ENCODE peak calls at places on chromosome 4, in eight cellular contexts. J is adrenal gland, T is astrocyte of the cerebellum, F is epithelial cell of proximal tubule, P is GM06990, D is cardiac muscle cell, C is right atrium auricular region, O is heart right ventricle. Z is an unnamed sample.

GRCh38 chr4:37561803-37562207 is 124.4 kb downstream of the RELL1 start:
- DNase-seq in J (no peak), T (peak; percentile 19), F (no peak), P (no peak), D (no peak), C (no peak), O (no peak), Z (peak; percentile 9)

GRCh38 chr4:40564815-40565505 is 64.7 kb downstream of the RBM47 start:
- DNase-seq in J (no peak), T (no peak), F (no peak), P (no peak), D (peak; percentile 86), C (no peak), O (no peak), Z (no peak)

GRCh38 chr4:112896326-112896892 is 153.0 kb upstream of the ANK2 start:
- DNase-seq in J (no peak), T (no peak), F (no peak), P (no peak), D (no peak), C (no peak), O (no peak), Z (no peak)

GRCh38 chr4:81723044-81723884 is 251.6 kb upstream of the RASGEF1B start:
- DNase-seq in J (no peak), T (no peak), F (no peak), P (no peak), D (no peak), C (no peak), O (no peak), Z (no peak)

GRCh38 chr4:2065106-2065930 is 6.2 kb downstream of the NAT8L start:
- DNase-seq in J (no peak), T (no peak), F (no peak), P (no peak), D (no peak), C (no peak), O (no peak), Z (no peak)

GRCh38 chr4:143375326-143376073 is 38.8 kb downstream of the GAB1 start:
- DNase-seq in J (peak; percentile 38), T (no peak), F (no peak), P (no peak), D (peak; percentile 35), C (no peak), O (no peak), Z (no peak)

GRCh38 chr4:18247189-18247588 is 225.6 kb upstream of the LCORL start:
- DNase-seq in J (no peak), T (no peak), F (no peak), P (no peak), D (no peak), C (no peak), O (no peak), Z (no peak)

GRCh38 chr4:154073107-154073817 is 284.4 kb upstream of the SFRP2 start:
- DNase-seq in J (no peak), T (peak; percentile 20), F (peak; percentile 85), P (no peak), D (no peak), C (no peak), O (no peak), Z (no peak)

GRCh38 chr4:127783026-127783769 is 1.1 kb downstream of the HSPA4L start:
- DNase-seq in J (peak; percentile 78), T (peak; percentile 20), F (no peak), P (no peak), D (peak; percentile 13), C (peak; percentile 86), O (peak; percentile 80), Z (peak; percentile 3)

GRCh38 chr4:185018834-185019450 is 652 bp downstream of the HELT start:
- DNase-seq in J (no peak), T (no peak), F (no peak), P (no peak), D (no peak), C (no peak), O (no peak), Z (no peak)

GRCh38 chr4:119300072-119300387 is 21.9 kb downstream of the FABP2 start:
- DNase-seq in J (peak; percentile 55), T (peak; percentile 9), F (no peak), P (no peak), D (peak; percentile 54), C (peak; percentile 71), O (peak; percentile 62), Z (no peak)

GRCh38 chr4:72505314-72505744 is 63.7 kb downstream of the ADAMTS3 start:
- DNase-seq in J (no peak), T (no peak), F (peak; percentile 20), P (peak; percentile 9), D (peak; percentile 72), C (no peak), O (peak; percentile 4), Z (peak; percentile 10)

GRCh38 chr4:95377511-95377910 is 171.3 kb downstream of the UNC5C start:
- DNase-seq in J (no peak), T (no peak), F (no peak), P (no peak), D (no peak), C (no peak), O (no peak), Z (no peak)

GRCh38 chr4:150164055-150164454 is 85.8 kb downstream of the DCLK2 start:
- DNase-seq in J (no peak), T (no peak), F (no peak), P (no peak), D (no peak), C (no peak), O (peak; percentile 71), Z (no peak)

GRCh38 chr4:82865592-82865991 is 25.4 kb downstream of the SEC31A start:
- DNase-seq in J (no peak), T (peak; percentile 65), F (peak; percentile 81), P (no peak), D (no peak), C (no peak), O (no peak), Z (peak; percentile 76)

GRCh38 chr4:107133965-107134364 is 97.9 kb upstream of the DKK2 start:
- DNase-seq in J (no peak), T (no peak), F (no peak), P (no peak), D (no peak), C (no peak), O (no peak), Z (no peak)

GRCh38 chr4:184248216-184248615 is 30.5 kb upstream of the ENPP6 start:
- DNase-seq in J (no peak), T (no peak), F (no peak), P (no peak), D (no peak), C (no peak), O (no peak), Z (no peak)

GRCh38 chr4:141815646-141816045 is 179.3 kb downstream of the IL15 start:
- DNase-seq in J (no peak), T (no peak), F (no peak), P (no peak), D (no peak), C (no peak), O (no peak), Z (no peak)

GRCh38 chr4:1465173-1466033 is 59.2 kb upstream of the NKX1-1 start:
- DNase-seq in J (peak; percentile 17), T (no peak), F (no peak), P (no peak), D (no peak), C (no peak), O (no peak), Z (no peak)

GRCh38 chr4:55008166-55009056 is 117.0 kb downstream of the KDR start:
- DNase-seq in J (peak; percentile 30), T (no peak), F (no peak), P (peak; percentile 2), D (peak; percentile 10), C (no peak), O (no peak), Z (no peak)

GRCh38 chr4:16667464-16667863 is 231.0 kb downstream of the LDB2 start:
- DNase-seq in J (no peak), T (peak; percentile 68), F (no peak), P (no peak), D (no peak), C (no peak), O (no peak), Z (peak; percentile 75)

GRCh38 chr4:53916431-53916889 is 147.9 kb downstream of the CHIC2 start:
- DNase-seq in J (no peak), T (peak; percentile 52), F (no peak), P (no peak), D (no peak), C (no peak), O (no peak), Z (no peak)

GRCh38 chr4:2714071-2714770 is 41.9 kb downstream of the TNIP2 start:
- DNase-seq in J (no peak), T (no peak), F (no peak), P (no peak), D (peak; percentile 16), C (no peak), O (peak; percentile 70), Z (no peak)

GRCh38 chr4:125315571-125316390 is 1.0 kb downstream of the FAT4 start:
- DNase-seq in J (peak; percentile 41), T (no peak), F (no peak), P (peak; percentile 9), D (peak; percentile 88), C (no peak), O (peak; percentile 38), Z (no peak)
- TF ChIP-seq CTCF in J (no peak), T (peak; percentile 38), F (peak; percentile 14), P (no peak), D (peak; percentile 36), C (peak; percentile 51), O (no peak), Z (peak; percentile 36)

DNA sequence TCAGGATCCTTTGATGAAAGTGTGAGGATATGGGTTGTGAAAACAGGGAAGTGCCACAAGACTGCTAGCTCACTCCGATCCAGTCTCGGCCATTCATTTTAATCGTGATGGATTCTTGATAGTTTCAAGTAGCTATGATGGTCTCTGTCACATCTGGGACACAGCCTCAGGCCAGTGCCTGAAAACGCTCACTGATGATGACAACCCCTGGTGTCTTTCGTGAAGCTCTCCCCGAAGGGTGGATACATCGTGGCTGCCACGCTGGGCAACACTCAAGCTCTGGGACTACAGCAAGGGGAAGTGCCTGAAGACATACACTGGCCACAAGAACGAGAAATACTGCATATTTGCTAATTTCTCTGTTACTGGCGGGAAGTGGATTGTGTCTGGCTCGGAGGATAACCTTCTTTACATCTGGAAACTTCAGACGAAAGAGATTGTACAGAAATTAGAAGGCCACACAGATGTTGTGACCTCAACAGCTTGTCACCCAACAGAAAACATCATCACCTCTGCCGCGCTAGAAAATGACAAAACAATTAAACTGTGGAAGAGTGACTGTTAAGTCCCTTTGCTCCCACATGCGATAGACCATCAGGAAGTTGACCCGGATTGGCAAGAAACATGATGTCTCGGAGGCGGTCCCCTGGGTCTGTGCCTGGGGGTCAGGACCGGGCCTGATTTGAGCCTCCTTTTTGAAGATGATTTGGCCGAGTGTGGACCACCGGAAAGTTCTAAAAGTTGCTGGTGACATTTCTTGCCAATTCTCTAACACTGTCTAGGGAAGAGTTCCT is 22.2 kb downstream of the LIAS start:
- DNase-seq in J (no peak), T (no peak), F (no peak), P (no peak), D (no peak), C (peak; percentile 55), O (no peak), Z (no peak)
- H3K4me3 ChIP-seq in J (no peak overlapping the region), T (no peak overlapping the region), F (no peak overlapping the region), P (no peak overlapping the region), D (no peak overlapping the region), C (no peak overlapping the region), O (peak overlapping the region; percentile 31), Z (no peak overlapping the region)

GRCh38 chr4:156781852-156782251 is 189.7 kb downstream of the PDGFC start:
- DNase-seq in J (no peak), T (no peak), F (no peak), P (no peak), D (no peak), C (no peak), O (no peak), Z (no peak)
- TF ChIP-seq CTCF in J (no peak), T (no peak), F (no peak), P (no peak), D (no peak), C (no peak), O (no peak), Z (no peak)

GRCh38 chr4:173958445-173958844 is 325.0 kb downstream of the FBXO8 start:
- DNase-seq in J (no peak), T (peak; percentile 50), F (peak; percentile 2), P (no peak), D (no peak), C (no peak), O (no peak), Z (no peak)
- H3K4me3 ChIP-seq in J (no peak overlapping the region), T (no peak overlapping the region), F (no peak overlapping the region), P (no peak overlapping the region), D (no peak overlapping the region), C (no peak overlapping the region), O (no peak overlapping the region), Z (no peak overlapping the region)